ENCODE peak calls at places on chromosomes 4 and X, in nine cellular contexts. One of them, this sample, is unnamed.

GRCh38 chr4:140071806-140072205 is 82.2 kb downstream of the MAML3 start:
- DNase-seq in tibial artery: no peak
- DNase-seq in EL: peak
- DNase-seq in BE2C: no peak
- DNase-seq in mucosa of gallbladder: peak
- DNase-seq in activated CD4-positive, alpha-beta T cell treated with anti-CD3 and anti-CD28 coated beads for 24 hours: peak
- DNase-seq in progenitor cell of endocrine pancreas: no peak
- DNase-seq in COR-L47: no peak
- DNase-seq in activated CD4-positive, alpha-beta memory T cell treated with anti-CD3 and anti-CD28 coated beads for 36 hours: peak
- DNase-seq in this sample: no peak

GRCh38 chrX:125436855-125437254 is 117.2 kb downstream of the TEX13C start:
- DNase-seq in tibial artery: no peak
- DNase-seq in EL: no peak
- DNase-seq in BE2C: no peak
- DNase-seq in mucosa of gallbladder: no peak
- DNase-seq in activated CD4-positive, alpha-beta T cell treated with anti-CD3 and anti-CD28 coated beads for 24 hours: no peak
- DNase-seq in progenitor cell of endocrine pancreas: no peak
- DNase-seq in COR-L47: peak
- DNase-seq in activated CD4-positive, alpha-beta memory T cell treated with anti-CD3 and anti-CD28 coated beads for 36 hours: no peak
- DNase-seq in this sample: no peak

GRCh38 chr4:97819314-97819713 is 324.0 kb downstream of the STPG2 start:
- DNase-seq in tibial artery: no peak
- DNase-seq in EL: no peak
- DNase-seq in BE2C: no peak
- DNase-seq in mucosa of gallbladder: no peak
- DNase-seq in activated CD4-positive, alpha-beta T cell treated with anti-CD3 and anti-CD28 coated beads for 24 hours: no peak
- DNase-seq in progenitor cell of endocrine pancreas: no peak
- DNase-seq in COR-L47: no peak
- DNase-seq in activated CD4-positive, alpha-beta memory T cell treated with anti-CD3 and anti-CD28 coated beads for 36 hours: no peak
- DNase-seq in this sample: no peak

GRCh38 chr4:2482192-2482591 is 13.3 kb downstream of the RNF4 start:
- DNase-seq in tibial artery: no peak
- DNase-seq in EL: no peak
- DNase-seq in BE2C: no peak
- DNase-seq in mucosa of gallbladder: no peak
- DNase-seq in activated CD4-positive, alpha-beta T cell treated with anti-CD3 and anti-CD28 coated beads for 24 hours: no peak
- DNase-seq in progenitor cell of endocrine pancreas: no peak
- DNase-seq in COR-L47: no peak
- DNase-seq in activated CD4-positive, alpha-beta memory T cell treated with anti-CD3 and anti-CD28 coated beads for 36 hours: no peak
- DNase-seq in this sample: no peak

GRCh38 chr4:24529555-24529954 is 54.8 kb downstream of the DHX15 start:
- DNase-seq in tibial artery: no peak
- DNase-seq in EL: no peak
- DNase-seq in BE2C: no peak
- DNase-seq in mucosa of gallbladder: no peak
- DNase-seq in activated CD4-positive, alpha-beta T cell treated with anti-CD3 and anti-CD28 coated beads for 24 hours: no peak
- DNase-seq in progenitor cell of endocrine pancreas: no peak
- DNase-seq in COR-L47: no peak
- DNase-seq in activated CD4-positive, alpha-beta memory T cell treated with anti-CD3 and anti-CD28 coated beads for 36 hours: no peak
- DNase-seq in this sample: no peak

GRCh38 chr4:185229021-185229818 is 19.8 kb downstream of the SNX25 start:
- DNase-seq in tibial artery: no peak
- DNase-seq in EL: no peak
- DNase-seq in BE2C: no peak
- DNase-seq in mucosa of gallbladder: no peak
- DNase-seq in activated CD4-positive, alpha-beta T cell treated with anti-CD3 and anti-CD28 coated beads for 24 hours: no peak
- DNase-seq in progenitor cell of endocrine pancreas: no peak
- DNase-seq in COR-L47: no peak
- DNase-seq in activated CD4-positive, alpha-beta memory T cell treated with anti-CD3 and anti-CD28 coated beads for 36 hours: no peak
- DNase-seq in this sample: no peak

GRCh38 chrX:132407704-132408103 is 81.1 kb downstream of the MBNL3 start:
- DNase-seq in tibial artery: no peak
- DNase-seq in EL: no peak
- DNase-seq in BE2C: no peak
- DNase-seq in mucosa of gallbladder: no peak
- DNase-seq in activated CD4-positive, alpha-beta T cell treated with anti-CD3 and anti-CD28 coated beads for 24 hours: no peak
- DNase-seq in progenitor cell of endocrine pancreas: no peak
- DNase-seq in COR-L47: no peak
- DNase-seq in activated CD4-positive, alpha-beta memory T cell treated with anti-CD3 and anti-CD28 coated beads for 36 hours: no peak
- DNase-seq in this sample: no peak

GRCh38 chr4:41844327-41844726 is 90.9 kb upstream of the TMEM33 start:
- DNase-seq in tibial artery: no peak
- DNase-seq in EL: no peak
- DNase-seq in BE2C: no peak
- DNase-seq in mucosa of gallbladder: no peak
- DNase-seq in activated CD4-positive, alpha-beta T cell treated with anti-CD3 and anti-CD28 coated beads for 24 hours: no peak
- DNase-seq in progenitor cell of endocrine pancreas: no peak
- DNase-seq in COR-L47: no peak
- DNase-seq in activated CD4-positive, alpha-beta memory T cell treated with anti-CD3 and anti-CD28 coated beads for 36 hours: no peak
- DNase-seq in this sample: no peak

GRCh38 chr4:146654976-146655761 is 16.5 kb downstream of the POU4F2 start:
- DNase-seq in tibial artery: no peak
- DNase-seq in EL: peak
- DNase-seq in BE2C: peak
- DNase-seq in mucosa of gallbladder: no peak
- DNase-seq in activated CD4-positive, alpha-beta T cell treated with anti-CD3 and anti-CD28 coated beads for 24 hours: no peak
- DNase-seq in progenitor cell of endocrine pancreas: peak
- DNase-seq in COR-L47: peak
- DNase-seq in activated CD4-positive, alpha-beta memory T cell treated with anti-CD3 and anti-CD28 coated beads for 36 hours: no peak
- DNase-seq in this sample: no peak

GRCh38 chr4:42915484-42915883 is 23.0 kb downstream of the GRXCR1 start:
- DNase-seq in tibial artery: no peak
- DNase-seq in EL: no peak
- DNase-seq in BE2C: no peak
- DNase-seq in mucosa of gallbladder: no peak
- DNase-seq in activated CD4-positive, alpha-beta T cell treated with anti-CD3 and anti-CD28 coated beads for 24 hours: no peak
- DNase-seq in progenitor cell of endocrine pancreas: no peak
- DNase-seq in COR-L47: no peak
- DNase-seq in activated CD4-positive, alpha-beta memory T cell treated with anti-CD3 and anti-CD28 coated beads for 36 hours: no peak
- DNase-seq in this sample: no peak

GRCh38 chr4:24214796-24215195 is 324.9 kb upstream of the PPARGC1A start:
- DNase-seq in tibial artery: no peak
- DNase-seq in EL: no peak
- DNase-seq in BE2C: no peak
- DNase-seq in mucosa of gallbladder: no peak
- DNase-seq in activated CD4-positive, alpha-beta T cell treated with anti-CD3 and anti-CD28 coated beads for 24 hours: no peak
- DNase-seq in progenitor cell of endocrine pancreas: no peak
- DNase-seq in COR-L47: no peak
- DNase-seq in activated CD4-positive, alpha-beta memory T cell treated with anti-CD3 and anti-CD28 coated beads for 36 hours: no peak
- DNase-seq in this sample: no peak

GRCh38 chr4:98932539-98932938 is 3.6 kb upstream of the EIF4E start:
- DNase-seq in tibial artery: no peak
- DNase-seq in EL: peak
- DNase-seq in BE2C: no peak
- DNase-seq in mucosa of gallbladder: no peak
- DNase-seq in activated CD4-positive, alpha-beta T cell treated with anti-CD3 and anti-CD28 coated beads for 24 hours: no peak
- DNase-seq in progenitor cell of endocrine pancreas: no peak
- DNase-seq in COR-L47: no peak
- DNase-seq in activated CD4-positive, alpha-beta memory T cell treated with anti-CD3 and anti-CD28 coated beads for 36 hours: no peak
- DNase-seq in this sample: no peak

GRCh38 chr4:145880355-145880960 is 58.2 kb downstream of the ZNF827 start:
- DNase-seq in tibial artery: no peak
- DNase-seq in EL: no peak
- DNase-seq in BE2C: no peak
- DNase-seq in mucosa of gallbladder: no peak
- DNase-seq in activated CD4-positive, alpha-beta T cell treated with anti-CD3 and anti-CD28 coated beads for 24 hours: no peak
- DNase-seq in progenitor cell of endocrine pancreas: no peak
- DNase-seq in COR-L47: no peak
- DNase-seq in activated CD4-positive, alpha-beta memory T cell treated with anti-CD3 and anti-CD28 coated beads for 36 hours: no peak
- DNase-seq in this sample: no peak

GRCh38 chrX:46704767-46705386 is 54.0 kb downstream of the SLC9A7 start:
- DNase-seq in tibial artery: no peak
- DNase-seq in EL: peak
- DNase-seq in BE2C: no peak
- DNase-seq in mucosa of gallbladder: no peak
- DNase-seq in activated CD4-positive, alpha-beta T cell treated with anti-CD3 and anti-CD28 coated beads for 24 hours: peak
- DNase-seq in progenitor cell of endocrine pancreas: no peak
- DNase-seq in COR-L47: no peak
- DNase-seq in activated CD4-positive, alpha-beta memory T cell treated with anti-CD3 and anti-CD28 coated beads for 36 hours: peak
- DNase-seq in this sample: no peak

GRCh38 chr4:2412534-2412884 is 5.9 kb downstream of the ZFYVE28 start:
- DNase-seq in tibial artery: no peak
- DNase-seq in EL: no peak
- DNase-seq in BE2C: no peak
- DNase-seq in mucosa of gallbladder: peak
- DNase-seq in activated CD4-positive, alpha-beta T cell treated with anti-CD3 and anti-CD28 coated beads for 24 hours: peak
- DNase-seq in progenitor cell of endocrine pancreas: no peak
- DNase-seq in COR-L47: no peak
- DNase-seq in activated CD4-positive, alpha-beta memory T cell treated with anti-CD3 and anti-CD28 coated beads for 36 hours: peak
- DNase-seq in this sample: no peak

GRCh38 chr4:59102311-59102710 is 1992.1 kb upstream of the IGFBP7 start:
- DNase-seq in tibial artery: no peak
- DNase-seq in EL: no peak
- DNase-seq in BE2C: no peak
- DNase-seq in mucosa of gallbladder: no peak
- DNase-seq in activated CD4-positive, alpha-beta T cell treated with anti-CD3 and anti-CD28 coated beads for 24 hours: no peak
- DNase-seq in progenitor cell of endocrine pancreas: no peak
- DNase-seq in COR-L47: no peak
- DNase-seq in activated CD4-positive, alpha-beta memory T cell treated with anti-CD3 and anti-CD28 coated beads for 36 hours: no peak
- DNase-seq in this sample: no peak

This sample was measured in 8988T.